ENCODE peak calls at places on chromosome 4, in ten cellular contexts. Z is lower leg skin; D is stomach; C is DMS153; A is MM.1S; S is activated CD8-positive, alpha-beta memory T cell treated with anti-CD3 and anti-CD28 coated beads for 24 hours; H is fibroblast of lung; W is stimulated activated CD8-positive, alpha-beta memory T cell treated with anti-CD3 and anti-CD28 coated beads, Interleukin-15, amount 100 ng/mL, for 1 hour; V is NCI-H226; Q is activated CD4-positive, CD25-positive, alpha-beta regulatory T cell treated with anti-CD3 and anti-CD28 coated beads, Interleukin-2, amount 50 U/mL, for 72 hours. L is an unnamed sample.
A peak's percentile ranks its signal among the peaks of the same experiment; 100 is the strongest.

GRCh38 chr4:41307633-41308032 is 50.9 kb downstream of the UCHL1 start:
- DNase-seq in Z (no peak), D (no peak), C (no peak), A (no peak), S (no peak), H (no peak), W (no peak), V (no peak), Q (no peak), L (no peak)

GRCh38 chr4:154507170-154507569 is 15.6 kb upstream of the DCHS2 start:
- DNase-seq in Z (no peak), D (no peak), C (no peak), A (no peak), S (no peak), H (no peak), W (no peak), V (no peak), Q (no peak), L (no peak)

GRCh38 chr4:2251795-2252529 is 9.9 kb downstream of the MXD4 start:
- DNase-seq in Z (peak; percentile 64), D (peak; percentile 23), C (no peak), A (no peak), S (no peak), H (no peak), W (no peak), V (no peak), Q (peak; percentile 21), L (peak; percentile 70)

GRCh38 chr4:10033191-10033881 is 12.0 kb upstream of the SLC2A9 start:
- DNase-seq in Z (peak; percentile 54), D (no peak), C (no peak), A (no peak), S (no peak), H (peak; percentile 23), W (no peak), V (peak; percentile 73), Q (no peak), L (no peak)

GRCh38 chr4:78691971-78692814 is 84.0 kb upstream of the BMP2K start:
- DNase-seq in Z (no peak), D (no peak), C (no peak), A (no peak), S (no peak), H (no peak), W (no peak), V (peak; percentile 67), Q (no peak), L (no peak)

GRCh38 chr4:148091896-148092295 is 350.3 kb downstream of the NR3C2 start:
- DNase-seq in Z (no peak), D (no peak), C (no peak), A (no peak), S (no peak), H (no peak), W (no peak), V (no peak), Q (no peak), L (no peak)

GRCh38 chr4:7625073-7625472 is 190.3 kb upstream of the PSAPL1 start:
- DNase-seq in Z (no peak), D (no peak), C (no peak), A (no peak), S (no peak), H (peak; percentile 11), W (no peak), V (no peak), Q (no peak), L (no peak)

GRCh38 chr4:152094851-152095700 is 334.3 kb upstream of the GATB start:
- DNase-seq in Z (peak; percentile 53), D (no peak), C (peak; percentile 90), A (no peak), S (peak; percentile 51), H (peak; percentile 30), W (no peak), V (peak; percentile 72), Q (no peak), L (no peak)

GRCh38 chr4:39046243-39046642 is 14.0 kb upstream of the TMEM156 start:
- DNase-seq in Z (no peak), D (no peak), C (no peak), A (no peak), S (no peak), H (no peak), W (no peak), V (peak; percentile 39), Q (no peak), L (no peak)

GRCh38 chr4:176467011-176467410 is 147.2 kb downstream of the SPCS3 start:
- DNase-seq in Z (no peak), D (no peak), C (no peak), A (no peak), S (no peak), H (no peak), W (no peak), V (no peak), Q (no peak), L (no peak)

GRCh38 chr4:53706422-53707032 is 115.2 kb upstream of the LNX1 start:
- DNase-seq in Z (no peak), D (no peak), C (peak; percentile 57), A (peak; percentile 66), S (no peak), H (peak; percentile 83), W (no peak), V (peak; percentile 21), Q (no peak), L (no peak)

GRCh38 chr4:184649971-184650855 is 675 bp downstream of the PRIMPOL start:
- DNase-seq in Z (no peak), D (no peak), C (no peak), A (peak; percentile 46), S (no peak), H (peak; percentile 47), W (no peak), V (no peak), Q (no peak), L (no peak)

GRCh38 chr4:7433376-7434140 is 1.2 kb downstream of the PSAPL1 start:
- DNase-seq in Z (no peak), D (no peak), C (no peak), A (no peak), S (no peak), H (no peak), W (no peak), V (no peak), Q (no peak), L (no peak)

GRCh38 chr4:123304151-123305021 is 92.2 kb upstream of the SPRY1 start:
- DNase-seq in Z (no peak), D (no peak), C (no peak), A (no peak), S (no peak), H (peak; percentile 11), W (no peak), V (no peak), Q (no peak), L (no peak)

GRCh38 chr4:112664611-112665010 is 27.7 kb downstream of the LARP7 start:
- DNase-seq in Z (no peak), D (no peak), C (no peak), A (no peak), S (no peak), H (no peak), W (no peak), V (no peak), Q (no peak), L (no peak)

GRCh38 chr4:138305055-138305454 is 62.9 kb upstream of the SLC7A11 start:
- DNase-seq in Z (no peak), D (no peak), C (no peak), A (no peak), S (no peak), H (no peak), W (no peak), V (no peak), Q (no peak), L (no peak)

GRCh38 chr4:150078041-150078995 is at the start of gene DCLK2:
- DNase-seq in Z (peak; percentile 94), D (peak; percentile 55), C (peak; percentile 58), A (peak; percentile 47), S (no peak), H (peak; percentile 84), W (no peak), V (peak; percentile 81), Q (peak; percentile 32), L (peak; percentile 89)

GRCh38 chr4:109994415-109994827 is 81.7 kb downstream of the EGF start:
- DNase-seq in Z (no peak), D (no peak), C (no peak), A (peak; percentile 60), S (no peak), H (no peak), W (no peak), V (no peak), Q (no peak), L (no peak)

GRCh38 chr4:113881256-113881655 is 98.2 kb downstream of the ARSJ start:
- DNase-seq in Z (no peak), D (no peak), C (no peak), A (no peak), S (no peak), H (peak; percentile 25), W (no peak), V (no peak), Q (no peak), L (no peak)

GRCh38 chr4:185782523-185782922 is 29.5 kb downstream of the SORBS2 start:
- DNase-seq in Z (no peak), D (no peak), C (no peak), A (no peak), S (no peak), H (peak; percentile 17), W (no peak), V (peak; percentile 17), Q (no peak), L (no peak)

GRCh38 chr4:100977746-100978397 is 369.5 kb downstream of the PPP3CA start:
- DNase-seq in Z (no peak), D (no peak), C (no peak), A (no peak), S (no peak), H (no peak), W (no peak), V (no peak), Q (no peak), L (no peak)

GRCh38 chr4:84596826-84597225 is 13.9 kb downstream of the CDS1 start:
- DNase-seq in Z (no peak), D (no peak), C (no peak), A (no peak), S (no peak), H (no peak), W (no peak), V (peak; percentile 21), Q (no peak), L (no peak)

GRCh38 chr4:80711956-80712355 is 318.6 kb upstream of the BMP3 start:
- DNase-seq in Z (no peak), D (no peak), C (no peak), A (no peak), S (no peak), H (no peak), W (no peak), V (no peak), Q (no peak), L (no peak)

L was measured in coronary artery.